ENCODE peak calls at places on chromosomes 7 and 10, in four cellular contexts. One of them, this sample, is unnamed.

GRCh38 chr7:30950197-30950596 is 13.6 kb upstream of the GHRHR start:
- DNase-seq in HepG2: no peak
- DNase-seq in K562: no peak
- DNase-seq in GM12878: no peak
- DNase-seq in this sample: no peak

GRCh38 chr7:85119934-85120333 is 66.9 kb downstream of the SEMA3D start:
- DNase-seq in HepG2: no peak
- DNase-seq in K562: no peak
- DNase-seq in GM12878: no peak
- DNase-seq in this sample: no peak

GRCh38 chr7:155490697-155491628 is 33.0 kb downstream of the EN2 start:
- DNase-seq in HepG2: no peak
- DNase-seq in K562: no peak
- DNase-seq in GM12878: no peak
- DNase-seq in this sample: peak; percentile 90

GRCh38 chr10:19048479-19048878 is at the start of gene MALRD1:
- DNase-seq in HepG2: no peak
- DNase-seq in K562: no peak
- DNase-seq in GM12878: no peak
- DNase-seq in this sample: no peak

GRCh38 chr10:95597788-95598187 is 36.6 kb upstream of the SORBS1 start:
- DNase-seq in HepG2: no peak
- DNase-seq in K562: no peak
- DNase-seq in GM12878: no peak
- DNase-seq in this sample: no peak

GRCh38 chr10:47165168-47165710 is 134.8 kb upstream of the GDF10 start:
- DNase-seq in HepG2: no peak
- DNase-seq in K562: no peak
- DNase-seq in GM12878: no peak
- DNase-seq in this sample: no peak

GRCh38 chr7:151924001-151924400 is 32.2 kb upstream of the GALNTL5 start:
- DNase-seq in HepG2: no peak
- DNase-seq in K562: no peak
- DNase-seq in GM12878: no peak
- DNase-seq in this sample: no peak

GRCh38 chr7:2670720-2671391 is 17.1 kb upstream of the AMZ1 start:
- DNase-seq in HepG2: peak; percentile 54
- DNase-seq in K562: peak; percentile 78
- DNase-seq in GM12878: no peak
- DNase-seq in this sample: peak; percentile 94

GRCh38 chr10:51915031-51915542 is 215.7 kb upstream of the CSTF2T start:
- DNase-seq in HepG2: no peak
- DNase-seq in K562: no peak
- DNase-seq in GM12878: no peak
- DNase-seq in this sample: peak; percentile 63

GRCh38 chr7:36311539-36311938 is 78.1 kb upstream of the ANLN start:
- DNase-seq in HepG2: no peak
- DNase-seq in K562: no peak
- DNase-seq in GM12878: no peak
- DNase-seq in this sample: no peak

GRCh38 chr7:55101359-55101758 is 82.5 kb downstream of the EGFR start:
- DNase-seq in HepG2: no peak
- DNase-seq in K562: no peak
- DNase-seq in GM12878: no peak
- DNase-seq in this sample: no peak

GRCh38 chr10:102675151-102675886 is 31.0 kb downstream of the TRIM8 start:
- DNase-seq in HepG2: no peak
- DNase-seq in K562: no peak
- DNase-seq in GM12878: no peak
- DNase-seq in this sample: no peak

GRCh38 chr10:119541459-119542356 is 811 bp downstream of the RGS10 start:
- DNase-seq in HepG2: no peak
- DNase-seq in K562: peak; percentile 37
- DNase-seq in GM12878: no peak
- DNase-seq in this sample: peak; percentile 49

GRCh38 chr7:28686418-28686800 is 271.7 kb downstream of the TRIL start:
- DNase-seq in HepG2: no peak
- DNase-seq in K562: peak; percentile 13
- DNase-seq in GM12878: no peak
- DNase-seq in this sample: peak; percentile 89

GRCh38 chr10:619710-620109 is 69.8 kb downstream of the DIP2C start:
- DNase-seq in HepG2: no peak
- DNase-seq in K562: no peak
- DNase-seq in GM12878: no peak
- DNase-seq in this sample: no peak

GRCh38 chr7:2709553-2710165 is 21.7 kb downstream of the AMZ1 start:
- DNase-seq in HepG2: peak; percentile 60
- DNase-seq in K562: peak; percentile 82
- DNase-seq in GM12878: peak; percentile 61
- DNase-seq in this sample: peak; percentile 93

GRCh38 chr10:111233439-111233838 is 156.6 kb downstream of the ADRA2A start:
- DNase-seq in HepG2: no peak
- DNase-seq in K562: peak; percentile 1
- DNase-seq in GM12878: no peak
- DNase-seq in this sample: peak; percentile 5

GRCh38 chr7:116075351-116076145 is 45.0 kb upstream of the TFEC start:
- DNase-seq in HepG2: no peak
- DNase-seq in K562: no peak
- DNase-seq in GM12878: no peak
- DNase-seq in this sample: no peak

GRCh38 chr7:48894574-48894973 is 29.8 kb upstream of the CDC14C start:
- DNase-seq in HepG2: no peak
- DNase-seq in K562: no peak
- DNase-seq in GM12878: no peak
- DNase-seq in this sample: no peak

GRCh38 chr7:100897111-100897608 is 1.5 kb upstream of the ACHE start:
- DNase-seq in HepG2: no peak
- DNase-seq in K562: peak; percentile 80
- DNase-seq in GM12878: no peak
- DNase-seq in this sample: peak; percentile 70

GRCh38 chr7:157715071-157715937 is 378.5 kb downstream of the DNAJB6 start:
- DNase-seq in HepG2: no peak
- DNase-seq in K562: no peak
- DNase-seq in GM12878: no peak
- DNase-seq in this sample: no peak

GRCh38 chr7:112202819-112203218 is 3.4 kb downstream of the DOCK4 start:
- DNase-seq in HepG2: peak; percentile 84
- DNase-seq in K562: peak; percentile 41
- DNase-seq in GM12878: no peak
- DNase-seq in this sample: no peak

GRCh38 chr7:110835889-110836288 is 255.0 kb upstream of the LRRN3 start:
- DNase-seq in HepG2: no peak
- DNase-seq in K562: no peak
- DNase-seq in GM12878: no peak
- DNase-seq in this sample: no peak

GRCh38 chr7:81574723-81575326 is 195.0 kb downstream of the HGF start:
- DNase-seq in HepG2: no peak
- DNase-seq in K562: no peak
- DNase-seq in GM12878: no peak
- DNase-seq in this sample: no peak

GRCh38 chr7:75966209-75966961 is 28.0 kb downstream of the TMEM120A start:
- DNase-seq in HepG2: no peak
- DNase-seq in K562: no peak
- DNase-seq in GM12878: no peak
- DNase-seq in this sample: no peak

GRCh38 chr10:110006358-110007170 is 1.2 kb upstream of the ADD3 start:
- DNase-seq in HepG2: peak; percentile 21
- DNase-seq in K562: peak; percentile 45
- DNase-seq in GM12878: no peak
- DNase-seq in this sample: no peak

DNA sequence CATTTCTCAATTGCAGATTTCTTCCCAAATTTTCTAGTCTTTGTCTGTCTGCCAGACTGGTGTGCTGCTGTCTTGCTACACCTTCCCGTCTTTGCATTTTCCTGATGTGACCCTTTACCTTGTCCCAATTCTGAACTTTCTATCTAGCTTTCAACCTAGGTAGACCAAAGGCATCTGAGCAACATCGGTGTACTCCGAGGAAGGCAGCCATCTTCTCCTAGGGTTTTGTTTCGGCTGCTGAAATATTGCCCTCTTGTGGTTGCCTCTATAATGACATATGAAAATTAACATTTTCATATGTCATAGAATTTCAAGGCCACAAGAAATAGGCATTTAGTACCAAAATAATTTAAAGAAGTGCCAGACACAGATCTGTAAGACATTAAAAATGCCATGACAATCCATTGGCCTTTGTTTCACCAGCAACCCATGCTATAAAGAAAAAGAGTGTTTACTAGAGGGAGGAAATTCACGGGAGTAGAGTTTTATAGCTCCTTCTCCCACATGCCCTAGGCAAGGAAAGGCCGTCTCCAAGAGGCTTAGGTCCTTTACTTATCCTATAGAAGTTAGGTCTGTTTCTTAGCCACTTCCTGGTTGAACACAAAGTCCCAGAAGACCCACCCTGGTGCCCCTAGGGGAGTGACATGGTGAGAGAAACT is 23.4 kb downstream of the OR9A2 start:
- DNase-seq in HepG2: peak; percentile 1
- DNase-seq in K562: peak; percentile 76
- DNase-seq in GM12878: peak; percentile 9
- DNase-seq in this sample: peak; percentile 65
- TF ChIP-seq CREB1 in HepG2: no peak
- TF ChIP-seq CREB1 in K562: no peak
- TF ChIP-seq CREB1 in GM12878: no peak
- TF ChIP-seq CREB1 in this sample: peak; percentile 18

GRCh38 chr10:132681858-132682755 is 103.8 kb downstream of the NKX6-2 start:
- DNase-seq in HepG2: no peak
- DNase-seq in K562: no peak
- DNase-seq in GM12878: no peak
- DNase-seq in this sample: no peak
- TF ChIP-seq REST in HepG2: no peak
- TF ChIP-seq REST in K562: no peak
- TF ChIP-seq REST in GM12878: no peak
- TF ChIP-seq REST in this sample: no peak

GRCh38 chr10:68365611-68366010 is 32.9 kb upstream of the PBLD start:
- DNase-seq in HepG2: no peak
- DNase-seq in K562: no peak
- DNase-seq in GM12878: no peak
- DNase-seq in this sample: no peak

GRCh38 chr10:68364101-68364886 is 31.6 kb upstream of the PBLD start:
- DNase-seq in HepG2: no peak
- DNase-seq in K562: no peak
- DNase-seq in GM12878: no peak
- DNase-seq in this sample: no peak

GRCh38 chr10:68371604-68372003 is 35.5 kb downstream of the RUFY2 start:
- DNase-seq in HepG2: no peak
- DNase-seq in K562: no peak
- DNase-seq in GM12878: no peak
- DNase-seq in this sample: no peak

GRCh38 chr10:68366600-68366999 is 33.9 kb upstream of the PBLD start:
- DNase-seq in HepG2: no peak
- DNase-seq in K562: no peak
- DNase-seq in GM12878: no peak
- DNase-seq in this sample: no peak

GRCh38 chr10:68367121-68367520 is 34.4 kb upstream of the PBLD start:
- DNase-seq in HepG2: no peak
- DNase-seq in K562: no peak
- DNase-seq in GM12878: no peak
- DNase-seq in this sample: no peak
- TF ChIP-seq CREB1 in HepG2: no peak
- TF ChIP-seq CREB1 in K562: no peak
- TF ChIP-seq CREB1 in GM12878: no peak
- TF ChIP-seq CREB1 in this sample: no peak

DNA sequence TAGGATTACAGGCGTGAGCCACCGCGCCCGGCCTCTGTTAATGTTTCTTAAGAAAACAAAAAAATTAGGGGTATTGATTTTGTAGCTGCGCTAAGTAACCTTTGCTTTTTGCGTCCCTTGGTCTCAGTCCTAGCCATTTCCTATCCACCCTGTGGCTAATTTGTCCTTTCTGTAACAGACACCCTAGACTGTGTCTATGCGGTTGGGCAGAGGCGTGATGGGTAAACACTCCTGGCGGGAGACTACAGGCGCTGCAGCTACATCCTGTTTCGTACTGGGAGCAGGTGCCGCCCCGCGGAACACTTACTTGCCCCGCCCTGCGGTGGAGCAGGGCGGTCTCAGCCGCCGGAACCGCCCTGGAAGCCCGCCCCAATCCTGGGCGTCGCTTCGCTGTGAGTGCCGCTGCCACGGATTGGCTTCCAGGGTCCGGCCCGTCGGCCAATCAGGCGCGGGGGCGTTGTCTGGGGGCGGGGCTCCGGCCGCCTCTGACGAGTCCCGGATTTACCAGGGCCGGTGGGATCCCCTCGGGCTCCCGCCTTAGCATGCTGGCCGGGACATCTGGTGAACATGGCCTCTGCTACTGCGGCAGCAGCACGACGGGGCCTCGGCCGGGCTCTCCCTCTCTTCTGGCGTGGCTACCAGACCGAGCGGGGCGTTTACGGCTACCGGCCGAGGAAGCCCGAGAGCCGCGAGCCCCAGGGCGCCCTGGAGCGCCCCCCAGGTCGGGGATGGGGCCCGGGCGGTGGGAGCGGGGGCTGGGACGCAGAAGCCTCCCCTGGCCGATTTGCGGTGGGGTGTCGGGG is at the start of gene DHTKD1:
- DNase-seq in HepG2: peak; percentile 95
- DNase-seq in K562: peak; percentile 99
- DNase-seq in GM12878: peak; percentile 94
- DNase-seq in this sample: peak; percentile 99
- TF ChIP-seq REST in HepG2: no peak
- TF ChIP-seq REST in K562: no peak
- TF ChIP-seq REST in GM12878: no peak
- TF ChIP-seq REST in this sample: no peak